ENCODE peak calls at places on chromosomes 3 and 15, in eight cellular contexts. T is IMR-90; K is left ventricle myocardium inferior; E is sigmoid colon; S is naive thymus-derived CD4-positive, alpha-beta T cell; R is HL-60; C is fibroblast of lung; M is HCT116. X is an unnamed sample.

GRCh38 chr3:105377716-105378115 is 11.0 kb downstream of the ALCAM start:
- DNase-seq in T (no peak), K (no peak), E (no peak), S (no peak), R (no peak), C (no peak), M (no peak), X (no peak)

GRCh38 chr3:150520408-150520807 is 25.9 kb downstream of the SERP1 start:
- DNase-seq in T (no peak), K (no peak), E (no peak), S (no peak), R (no peak), C (no peak), M (no peak), X (no peak)

GRCh38 chr3:14410106-14410500 is 7.7 kb downstream of the SLC6A6 start:
- DNase-seq in T (no peak), K (no peak), E (no peak), S (no peak), R (no peak), C (no peak), M (no peak), X (no peak)

GRCh38 chr15:72855791-72856190 is 72.2 kb upstream of the ADPGK start:
- DNase-seq in T (no peak), K (no peak), E (no peak), S (no peak), R (no peak), C (no peak), M (no peak), X (no peak)

GRCh38 chr15:66740802-66741201 is 38.8 kb downstream of the SMAD6 start:
- DNase-seq in T (no peak), K (peak), E (peak), S (no peak), R (no peak), C (peak), M (no peak), X (no peak)

GRCh38 chr15:53033709-53034108 is 243.6 kb upstream of the ONECUT1 start:
- DNase-seq in T (no peak), K (no peak), E (no peak), S (no peak), R (no peak), C (no peak), M (no peak), X (no peak)

GRCh38 chr3:37279226-37279625 is 104.8 kb upstream of the LRRFIP2 start:
- DNase-seq in T (peak), K (no peak), E (no peak), S (no peak), R (no peak), C (peak), M (no peak), X (no peak)

GRCh38 chr3:30124435-30125390 is 481.7 kb upstream of the TGFBR2 start:
- DNase-seq in T (peak), K (no peak), E (no peak), S (no peak), R (no peak), C (no peak), M (no peak), X (no peak)

GRCh38 chr3:141241248-141242034 is 9.8 kb downstream of the PXYLP1 start:
- DNase-seq in T (no peak), K (peak), E (no peak), S (no peak), R (no peak), C (peak), M (no peak), X (no peak)

GRCh38 chr3:72217570-72217969 is 432.6 kb upstream of the PROK2 start:
- DNase-seq in T (no peak), K (no peak), E (no peak), S (no peak), R (no peak), C (no peak), M (no peak), X (no peak)

GRCh38 chr3:150740733-150741496 is 22.1 kb downstream of the SIAH2 start:
- DNase-seq in T (no peak), K (no peak), E (no peak), S (no peak), R (no peak), C (no peak), M (no peak), X (no peak)

GRCh38 chr3:196138464-196138863 is 56.6 kb upstream of the TFRC start:
- DNase-seq in T (peak), K (no peak), E (no peak), S (no peak), R (no peak), C (no peak), M (no peak), X (no peak)

GRCh38 chr3:17678116-17678741 is 64.2 kb downstream of the TBC1D5 start:
- DNase-seq in T (peak), K (no peak), E (no peak), S (no peak), R (no peak), C (peak), M (no peak), X (no peak)

GRCh38 chr15:40845511-40846284 is 1.9 kb downstream of the SPINT1 start:
- DNase-seq in T (no peak), K (no peak), E (no peak), S (no peak), R (no peak), C (no peak), M (no peak), X (peak)

GRCh38 chr3:171801738-171802600 is 8.3 kb downstream of the PLD1 start:
- DNase-seq in T (peak), K (no peak), E (no peak), S (no peak), R (no peak), C (peak), M (no peak), X (no peak)

GRCh38 chr3:165549665-165550064 is 287.6 kb downstream of the BCHE start:
- DNase-seq in T (no peak), K (no peak), E (peak), S (no peak), R (no peak), C (no peak), M (no peak), X (no peak)

GRCh38 chr15:31372635-31373091 is 46.0 kb downstream of the KLF13 start:
- DNase-seq in T (peak), K (peak), E (peak), S (no peak), R (no peak), C (peak), M (no peak), X (no peak)

GRCh38 chr3:81545572-81545971 is 215.9 kb downstream of the GBE1 start:
- DNase-seq in T (peak), K (no peak), E (no peak), S (no peak), R (no peak), C (peak), M (peak), X (no peak)

GRCh38 chr3:87997298-87997697 is 61.5 kb downstream of the CGGBP1 start:
- DNase-seq in T (no peak), K (no peak), E (no peak), S (no peak), R (peak), C (no peak), M (no peak), X (no peak)

GRCh38 chr15:58840048-58840447 is 68.9 kb downstream of the MINDY2 start:
- DNase-seq in T (no peak), K (no peak), E (no peak), S (no peak), R (no peak), C (peak), M (no peak), X (no peak)

GRCh38 chr15:52261498-52262242 is 33.9 kb downstream of the MYO5C start:
- DNase-seq in T (peak), K (peak), E (peak), S (peak), R (peak), C (peak), M (peak), X (no peak)

GRCh38 chr15:74156678-74157411 is 16.7 kb upstream of the ISLR start:
- DNase-seq in T (no peak), K (no peak), E (no peak), S (no peak), R (no peak), C (no peak), M (no peak), X (no peak)

GRCh38 chr3:141050913-141051632 is at the start of gene SPSB4:
- DNase-seq in T (peak), K (peak), E (peak), S (no peak), R (peak), C (peak), M (peak), X (peak)

GRCh38 chr15:68791431-68792283 is 29.0 kb downstream of the ANP32A start:
- DNase-seq in T (no peak), K (no peak), E (no peak), S (peak), R (peak), C (no peak), M (no peak), X (no peak)

GRCh38 chr3:24686764-24687163 is 192.1 kb upstream of the THRB start:
- DNase-seq in T (peak), K (no peak), E (no peak), S (no peak), R (no peak), C (peak), M (no peak), X (no peak)

GRCh38 chr15:77564933-77565332 is 67.8 kb downstream of the LINGO1 start:
- DNase-seq in T (no peak), K (no peak), E (no peak), S (no peak), R (no peak), C (no peak), M (no peak), X (no peak)

GRCh38 chr15:57732526-57733331 is 26.2 kb downstream of the POLR2M start:
- DNase-seq in T (peak), K (peak), E (no peak), S (peak), R (peak), C (peak), M (peak), X (peak)

GRCh38 chr15:58444658-58445332 is 13.0 kb downstream of the LIPC start:
- DNase-seq in T (no peak), K (no peak), E (no peak), S (no peak), R (no peak), C (no peak), M (no peak), X (no peak)

GRCh38 chr3:66598168-66598567 is 97.3 kb upstream of the LRIG1 start:
- DNase-seq in T (peak), K (no peak), E (no peak), S (no peak), R (no peak), C (peak), M (no peak), X (no peak)

GRCh38 chr15:65396283-65396964 is 18.6 kb upstream of the IGDCC3 start:
- DNase-seq in T (no peak), K (no peak), E (no peak), S (no peak), R (no peak), C (no peak), M (no peak), X (no peak)

GRCh38 chr3:51045006-51045405 is 340.1 kb upstream of the MANF start:
- DNase-seq in T (no peak), K (no peak), E (no peak), S (no peak), R (no peak), C (no peak), M (no peak), X (no peak)

GRCh38 chr3:118239253-118239652 is 795.4 kb downstream of the IGSF11 start:
- DNase-seq in T (no peak), K (no peak), E (no peak), S (no peak), R (no peak), C (no peak), M (no peak), X (no peak)

GRCh38 chr15:34217587-34218225 is 7.1 kb upstream of the EMC4 start:
- DNase-seq in T (peak), K (no peak), E (no peak), S (no peak), R (no peak), C (no peak), M (no peak), X (no peak)

GRCh38 chr15:41906608-41907007 is 12.8 kb upstream of the SPTBN5 start:
- DNase-seq in T (no peak), K (no peak), E (no peak), S (no peak), R (no peak), C (no peak), M (no peak), X (no peak)

GRCh38 chr3:188956839-188957489 is 214.8 kb upstream of the TPRG1 start:
- DNase-seq in T (peak), K (no peak), E (no peak), S (peak), R (peak), C (peak), M (peak), X (no peak)

GRCh38 chr3:155560135-155560534 is 184.7 kb downstream of the PLCH1 start:
- DNase-seq in T (no peak), K (no peak), E (no peak), S (no peak), R (no peak), C (no peak), M (no peak), X (no peak)

GRCh38 chr3:72482589-72483249 is 365.5 kb downstream of the SHQ1 start:
- DNase-seq in T (peak), K (peak), E (peak), S (peak), R (peak), C (peak), M (no peak), X (peak)

GRCh38 chr3:186882881-186883685 is 40.6 kb downstream of the ADIPOQ start:
- DNase-seq in T (peak), K (no peak), E (no peak), S (no peak), R (no peak), C (peak), M (peak), X (no peak)

GRCh38 chr3:138800248-138800647 is 34.5 kb downstream of the PIK3CB start:
- DNase-seq in T (no peak), K (no peak), E (no peak), S (no peak), R (no peak), C (no peak), M (no peak), X (no peak)

GRCh38 chr3:38460377-38461085 is 6.8 kb downstream of the ACVR2B start:
- DNase-seq in T (no peak), K (no peak), E (no peak), S (no peak), R (no peak), C (no peak), M (no peak), X (no peak)

GRCh38 chr3:38459499-38460048 is 5.9 kb downstream of the ACVR2B start:
- DNase-seq in T (no peak), K (no peak), E (no peak), S (no peak), R (no peak), C (no peak), M (no peak), X (no peak)

GRCh38 chr3:38457111-38458003 is 3.7 kb downstream of the ACVR2B start:
- DNase-seq in T (peak), K (no peak), E (no peak), S (no peak), R (no peak), C (no peak), M (no peak), X (no peak)

GRCh38 chr3:38461086-38461390 is 7.3 kb downstream of the ACVR2B start:
- DNase-seq in T (no peak), K (no peak), E (no peak), S (no peak), R (no peak), C (no peak), M (no peak), X (no peak)

GRCh38 chr3:38458796-38459498 is 5.3 kb downstream of the ACVR2B start:
- DNase-seq in T (peak), K (no peak), E (no peak), S (no peak), R (no peak), C (peak), M (no peak), X (peak)
- H3K27ac ChIP-seq in T (no peak), K (peak), E (no peak), S (no peak), R (no peak), C (no peak), M (peak), X (peak)

GRCh38 chr3:129773942-129774663 is 119.4 kb downstream of the TMCC1 start:
- DNase-seq in T (no peak), K (no peak), E (no peak), S (no peak), R (no peak), C (no peak), M (no peak), X (no peak)
- H3K27ac ChIP-seq in T (no peak), K (no peak), E (no peak), S (no peak), R (no peak), C (no peak), M (no peak), X (no peak)

GRCh38 chr3:52327486-52328290 is 11.6 kb downstream of the DNAH1 start:
- DNase-seq in T (no peak), K (no peak), E (no peak), S (no peak), R (no peak), C (no peak), M (no peak), X (no peak)
- H3K27ac ChIP-seq in T (no peak), K (no peak), E (no peak), S (no peak), R (no peak), C (no peak), M (no peak), X (no peak)

GRCh38 chr15:49423906-49424520 is 971 bp downstream of the FGF7 start:
- DNase-seq in T (no peak), K (no peak), E (no peak), S (no peak), R (no peak), C (peak), M (no peak), X (no peak)
- H3K27ac ChIP-seq in T (peak), K (peak), E (peak), S (no peak), R (no peak), C (peak), M (no peak), X (no peak)

GRCh38 chr15:75704618-75705017 is 8.0 kb downstream of the CSPG4 start:
- DNase-seq in T (no peak), K (no peak), E (no peak), S (no peak), R (no peak), C (no peak), M (no peak), X (no peak)
- H3K27ac ChIP-seq in T (no peak), K (peak), E (peak), S (no peak), R (no peak), C (peak), M (peak), X (no peak)

GRCh38 chr3:168512802-168513201 is 417.1 kb upstream of the GOLIM4 start:
- DNase-seq in T (no peak), K (no peak), E (no peak), S (no peak), R (no peak), C (no peak), M (no peak), X (no peak)

GRCh38 chr3:168514252-168514651 is 418.5 kb upstream of the GOLIM4 start:
- DNase-seq in T (no peak), K (no peak), E (no peak), S (no peak), R (no peak), C (no peak), M (no peak), X (no peak)

DNA sequence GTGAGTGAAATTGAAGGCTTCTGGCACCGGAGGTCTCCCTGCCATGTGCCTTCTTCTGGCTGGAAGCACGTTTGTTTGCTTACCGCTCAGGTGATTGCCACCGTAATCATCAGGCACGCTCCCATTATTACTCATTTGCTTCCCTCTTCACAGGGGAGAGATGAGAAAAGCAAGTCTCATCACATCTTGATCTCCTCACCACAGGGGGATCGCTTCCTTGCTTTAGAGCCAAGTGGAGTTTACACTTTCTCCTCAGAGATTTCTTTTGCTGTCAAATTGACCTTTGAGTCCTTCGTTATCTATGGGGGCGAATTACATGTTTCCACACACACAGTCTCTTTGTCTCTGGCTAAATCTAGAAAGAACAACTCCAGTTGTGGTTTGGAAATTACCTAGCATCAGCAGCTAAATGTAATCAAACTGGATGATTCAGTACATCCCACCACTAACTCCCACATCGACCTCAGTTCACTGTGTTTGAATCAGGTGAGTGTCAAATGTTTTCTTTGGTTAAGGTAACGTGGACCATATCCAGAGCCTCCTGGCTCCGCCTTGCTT is 421.9 kb upstream of the GOLIM4 start:
- DNase-seq in T (peak), K (no peak), E (no peak), S (no peak), R (no peak), C (no peak), M (no peak), X (no peak)
- H3K27ac ChIP-seq in T (no peak), K (no peak), E (no peak), S (no peak), R (no peak), C (no peak), M (no peak), X (no peak)

DNA sequence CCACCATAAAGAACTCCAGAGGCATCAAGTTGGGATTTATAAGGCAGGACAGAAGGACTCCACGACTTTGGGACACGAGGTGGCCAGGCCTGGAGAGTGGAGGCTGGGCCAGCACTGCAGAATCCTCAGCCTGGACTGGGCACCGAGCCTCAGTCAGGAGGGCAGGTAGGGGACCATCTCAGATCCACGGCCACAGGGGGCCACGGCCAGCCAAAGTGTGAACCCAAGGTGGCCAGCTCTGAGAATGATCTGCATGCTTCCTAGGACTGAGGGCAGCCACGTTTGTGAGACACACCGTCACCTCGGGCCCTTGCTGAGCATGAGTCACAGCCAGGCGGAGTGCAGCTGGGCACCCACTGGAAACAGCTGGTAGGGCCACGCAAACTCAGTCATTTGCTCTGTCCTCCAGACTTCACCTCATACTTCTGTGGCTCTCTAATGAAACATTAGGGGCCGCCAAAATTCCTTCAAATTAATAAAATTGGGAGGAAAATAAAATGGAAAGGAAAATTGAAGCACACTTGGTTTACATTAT is 65.8 kb downstream of the CTNNB1 start:
- DNase-seq in T (peak), K (no peak), E (no peak), S (no peak), R (no peak), C (peak), M (peak), X (no peak)
- H3K27ac ChIP-seq in T (no peak), K (no peak), E (no peak), S (no peak), R (no peak), C (no peak), M (peak), X (no peak)

GRCh38 chr3:43873723-43874122 is 183.0 kb downstream of the ABHD5 start:
- DNase-seq in T (no peak), K (no peak), E (no peak), S (no peak), R (no peak), C (no peak), M (no peak), X (no peak)
- H3K27ac ChIP-seq in T (no peak), K (no peak), E (no peak), S (no peak), R (no peak), C (no peak), M (no peak), X (no peak)

GRCh38 chr3:16377847-16378302 is 112.9 kb downstream of the OXNAD1 start:
- DNase-seq in T (no peak), K (no peak), E (no peak), S (no peak), R (no peak), C (no peak), M (no peak), X (no peak)
- H3K27ac ChIP-seq in T (no peak), K (peak), E (peak), S (peak), R (no peak), C (no peak), M (no peak), X (no peak)